ENCODE peak calls at places on chromosomes 12 and 14, in eight cellular contexts. Z is tibial nerve, H is brain microvascular endothelial cell, S is left ventricle myocardium inferior, R is astrocyte of the cerebellum, P is left lung, Q is uterus, C is lower leg skin. I is an unnamed sample.

GRCh38 chr12:120394483-120395367 is 25.8 kb upstream of the MSI1 start:
- DNase-seq in Z (no peak), H (no peak), S (no peak), R (no peak), P (peak), Q (no peak), C (no peak), I (no peak)

GRCh38 chr14:96341323-96341722 is 21.8 kb downstream of the ATG2B start:
- DNase-seq in Z (no peak), H (no peak), S (no peak), R (no peak), P (no peak), Q (no peak), C (no peak), I (no peak)

GRCh38 chr12:114936148-114937099 is 252.4 kb upstream of the TBX3 start:
- DNase-seq in Z (no peak), H (peak), S (no peak), R (no peak), P (no peak), Q (no peak), C (no peak), I (no peak)

GRCh38 chr14:69317780-69318179 is 57.8 kb downstream of the GALNT16 start:
- DNase-seq in Z (peak), H (no peak), S (no peak), R (no peak), P (no peak), Q (no peak), C (peak), I (no peak)

GRCh38 chr12:40144023-40144422 is 38.1 kb upstream of the SLC2A13 start:
- DNase-seq in Z (no peak), H (no peak), S (no peak), R (no peak), P (no peak), Q (no peak), C (no peak), I (no peak)

GRCh38 chr12:98470469-98471082 is 44.8 kb upstream of the TMPO start:
- DNase-seq in Z (no peak), H (no peak), S (no peak), R (no peak), P (no peak), Q (no peak), C (peak), I (no peak)

GRCh38 chr12:15276088-15276698 is 46.1 kb upstream of the PTPRO start:
- DNase-seq in Z (peak), H (peak), S (no peak), R (no peak), P (no peak), Q (peak), C (no peak), I (no peak)

GRCh38 chr14:96574633-96575191 is 72.5 kb downstream of the PAPOLA start:
- DNase-seq in Z (no peak), H (peak), S (no peak), R (peak), P (no peak), Q (peak), C (no peak), I (peak)

GRCh38 chr14:101169267-101169666 is 265.7 kb upstream of the RTL1 start:
- DNase-seq in Z (no peak), H (no peak), S (no peak), R (no peak), P (no peak), Q (no peak), C (no peak), I (no peak)

GRCh38 chr12:104090685-104091084 is 26.4 kb downstream of the HCFC2 start:
- DNase-seq in Z (no peak), H (no peak), S (no peak), R (no peak), P (no peak), Q (no peak), C (no peak), I (no peak)

GRCh38 chr12:89883630-89884364 is 175.2 kb upstream of the ATP2B1 start:
- DNase-seq in Z (no peak), H (no peak), S (no peak), R (peak), P (no peak), Q (no peak), C (no peak), I (no peak)

GRCh38 chr12:26853303-26854027 is 20.5 kb upstream of the ITPR2 start:
- DNase-seq in Z (peak), H (peak), S (peak), R (no peak), P (peak), Q (peak), C (peak), I (no peak)

GRCh38 chr12:58529897-58530296 is 390.4 kb downstream of the LRIG3 start:
- DNase-seq in Z (no peak), H (peak), S (no peak), R (peak), P (no peak), Q (no peak), C (no peak), I (peak)

GRCh38 chr12:85606455-85606854 is 229.8 kb downstream of the RASSF9 start:
- DNase-seq in Z (no peak), H (no peak), S (no peak), R (no peak), P (no peak), Q (no peak), C (no peak), I (no peak)

GRCh38 chr12:93062100-93062419 is 133.0 kb upstream of the EEA1 start:
- DNase-seq in Z (no peak), H (no peak), S (no peak), R (no peak), P (no peak), Q (no peak), C (no peak), I (no peak)

GRCh38 chr12:49923878-49924610 is 20.3 kb upstream of the FAIM2 start:
- DNase-seq in Z (no peak), H (no peak), S (no peak), R (no peak), P (peak), Q (peak), C (no peak), I (no peak)

GRCh38 chr12:72523754-72524153 is 251.6 kb downstream of the TRHDE start:
- DNase-seq in Z (no peak), H (no peak), S (no peak), R (no peak), P (no peak), Q (no peak), C (no peak), I (no peak)

GRCh38 chr14:43938588-43939281 is 568.3 kb downstream of the FSCB start:
- DNase-seq in Z (no peak), H (no peak), S (no peak), R (no peak), P (peak), Q (no peak), C (no peak), I (no peak)

GRCh38 chr12:102675672-102676071 is 195.3 kb upstream of the IGF1 start:
- DNase-seq in Z (no peak), H (peak), S (no peak), R (peak), P (no peak), Q (no peak), C (no peak), I (no peak)

GRCh38 chr14:23925523-23926075 is 28.0 kb upstream of the DHRS4 start:
- DNase-seq in Z (no peak), H (no peak), S (no peak), R (no peak), P (no peak), Q (no peak), C (no peak), I (no peak)

GRCh38 chr14:66117600-66117999 is 368.6 kb upstream of the CCDC196 start:
- DNase-seq in Z (no peak), H (peak), S (no peak), R (peak), P (no peak), Q (no peak), C (no peak), I (no peak)

GRCh38 chr12:5723711-5724252 is 221.3 kb downstream of the ANO2 start:
- DNase-seq in Z (no peak), H (no peak), S (no peak), R (no peak), P (no peak), Q (no peak), C (no peak), I (no peak)

GRCh38 chr12:115000038-115000437 is 316.1 kb upstream of the TBX3 start:
- DNase-seq in Z (no peak), H (peak), S (no peak), R (peak), P (no peak), Q (no peak), C (no peak), I (no peak)

GRCh38 chr12:78118486-78118885 is 287.8 kb downstream of the NAV3 start:
- DNase-seq in Z (no peak), H (no peak), S (no peak), R (no peak), P (no peak), Q (no peak), C (no peak), I (no peak)

GRCh38 chr14:83217492-83217891 is 1683.8 kb upstream of the SEL1L start:
- DNase-seq in Z (peak), H (peak), S (no peak), R (peak), P (no peak), Q (no peak), C (peak), I (peak)

GRCh38 chr12:94831081-94831747 is 172.3 kb downstream of the NDUFA12 start:
- DNase-seq in Z (no peak), H (no peak), S (no peak), R (no peak), P (no peak), Q (no peak), C (no peak), I (no peak)

GRCh38 chr12:116595186-116595585 is 36.0 kb downstream of the MAP1LC3B2 start:
- DNase-seq in Z (peak), H (no peak), S (no peak), R (peak), P (no peak), Q (no peak), C (no peak), I (peak)

GRCh38 chr14:67571275-67571990 is 28.6 kb downstream of the PIGH start:
- DNase-seq in Z (peak), H (peak), S (peak), R (peak), P (no peak), Q (peak), C (no peak), I (peak)

GRCh38 chr12:68557011-68557715 is 53.5 kb upstream of the RAP1B start:
- DNase-seq in Z (no peak), H (peak), S (no peak), R (peak), P (no peak), Q (no peak), C (no peak), I (no peak)

GRCh38 chr12:75889214-75889613 is 142.4 kb downstream of the PHLDA1 start:
- DNase-seq in Z (no peak), H (no peak), S (no peak), R (no peak), P (no peak), Q (no peak), C (no peak), I (no peak)

GRCh38 chr12:32031109-32031508 is 71.9 kb downstream of the RESF1 start:
- DNase-seq in Z (no peak), H (no peak), S (no peak), R (no peak), P (no peak), Q (no peak), C (no peak), I (no peak)

GRCh38 chr14:34180428-34180827 is 229.6 kb upstream of the EGLN3 start:
- DNase-seq in Z (no peak), H (no peak), S (no peak), R (no peak), P (no peak), Q (no peak), C (no peak), I (no peak)

GRCh38 chr12:109987615-109988014 is 8.6 kb downstream of the GIT2 start:
- DNase-seq in Z (no peak), H (no peak), S (no peak), R (no peak), P (no peak), Q (no peak), C (no peak), I (no peak)

DNA sequence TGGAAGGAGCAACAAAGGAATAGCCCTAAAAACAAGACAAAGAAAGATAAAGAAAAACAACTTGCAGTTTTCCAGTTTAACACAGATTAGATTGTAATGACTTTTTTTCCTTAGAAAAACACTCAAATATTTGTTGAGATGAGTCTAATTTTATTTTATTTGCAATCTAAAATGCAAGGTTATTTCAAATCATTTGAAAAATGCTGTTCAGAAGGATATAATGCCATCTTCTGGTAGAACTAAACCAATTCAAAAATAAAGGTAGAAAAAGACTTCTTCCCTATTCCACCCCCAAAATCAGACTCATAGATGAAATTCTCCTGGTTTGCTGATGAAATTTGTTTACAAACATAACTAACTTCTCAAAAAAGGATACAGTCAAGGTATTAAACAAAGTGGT is 84.5 kb upstream of the TTC7B start:
- DNase-seq in Z (no peak), H (no peak), S (no peak), R (no peak), P (no peak), Q (no peak), C (no peak), I (no peak)
- TF ChIP-seq CTCF in Z (no peak), H (no peak), S (peak), R (no peak), P (no peak), Q (no peak), C (no peak), I (peak)

GRCh38 chr12:108657130-108657745 is 23.5 kb upstream of the SELPLG start:
- DNase-seq in Z (no peak), H (no peak), S (no peak), R (no peak), P (no peak), Q (no peak), C (no peak), I (no peak)
- TF ChIP-seq CTCF in Z (no peak), H (no peak), S (no peak), R (no peak), P (no peak), Q (no peak), C (no peak), I (no peak)

GRCh38 chr12:30761730-30762129 is 7.0 kb upstream of the CAPRIN2 start:
- DNase-seq in Z (no peak), H (no peak), S (no peak), R (no peak), P (no peak), Q (no peak), C (no peak), I (no peak)
- TF ChIP-seq CTCF in Z (no peak), H (no peak), S (no peak), R (no peak), P (no peak), Q (no peak), C (no peak), I (no peak)

GRCh38 chr12:6914246-6914947 is at the start of gene ENO2:
- DNase-seq in Z (peak), H (peak), S (peak), R (no peak), P (peak), Q (peak), C (peak), I (no peak)
- TF ChIP-seq CTCF in Z (no peak), H (no peak), S (no peak), R (no peak), P (no peak), Q (no peak), C (no peak), I (no peak)

GRCh38 chr12:126930234-126930633 is 1336.7 kb upstream of the TMEM132C start:
- DNase-seq in Z (no peak), H (no peak), S (no peak), R (no peak), P (no peak), Q (no peak), C (no peak), I (no peak)

DNA sequence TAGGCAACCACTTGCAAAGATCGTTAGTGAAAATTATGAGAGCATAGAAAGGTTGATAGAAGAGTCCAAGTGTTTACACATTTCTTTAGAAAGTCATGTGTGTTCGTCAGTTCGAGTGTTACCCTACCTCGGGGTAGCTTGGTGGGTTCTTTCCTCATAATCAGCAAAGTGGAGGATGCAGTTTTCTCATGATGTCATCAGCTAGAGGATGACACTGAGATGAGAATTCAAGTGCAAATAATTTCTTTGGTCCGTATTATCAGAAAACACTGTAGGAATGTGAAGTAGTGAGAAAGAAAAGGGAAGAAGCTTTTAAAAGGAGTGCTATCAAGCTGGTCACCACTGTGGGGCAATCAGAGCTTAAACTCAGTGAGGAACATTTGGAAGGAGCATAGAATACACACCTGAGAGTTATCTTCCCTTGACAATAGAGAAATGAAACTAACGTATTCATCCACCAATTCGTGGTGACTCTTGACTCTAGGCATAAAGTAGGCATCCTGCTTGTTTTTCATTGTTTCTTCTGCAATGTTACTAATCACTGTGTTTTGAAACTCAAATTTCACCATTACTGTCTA is 1340.9 kb upstream of the TMEM132C start:
- DNase-seq in Z (no peak), H (no peak), S (no peak), R (no peak), P (no peak), Q (no peak), C (no peak), I (no peak)
- TF ChIP-seq CTCF in Z (no peak), H (no peak), S (no peak), R (no peak), P (no peak), Q (no peak), C (no peak), I (no peak)

DNA sequence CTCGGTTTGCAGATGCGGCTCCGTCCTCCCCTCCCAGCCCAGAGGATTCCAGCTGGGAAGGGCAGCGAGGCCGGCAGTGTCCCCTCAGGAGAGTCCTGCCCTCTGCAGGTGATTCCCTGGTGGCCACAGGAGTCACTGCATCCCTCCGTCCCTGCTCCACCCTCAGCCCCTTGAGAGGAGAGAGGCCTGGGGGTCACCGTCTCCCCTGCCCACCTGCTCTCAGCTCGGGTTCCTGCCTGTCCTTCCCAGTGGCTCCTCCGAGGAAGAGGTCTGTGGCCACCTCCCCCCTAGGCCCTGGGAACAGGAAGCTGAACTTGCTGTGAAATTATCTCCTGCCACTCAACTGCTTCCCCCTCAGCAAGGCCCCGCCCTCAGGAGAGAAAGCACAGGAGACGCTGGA is 12.9 kb upstream of the GALNT9 start:
- DNase-seq in Z (no peak), H (no peak), S (no peak), R (no peak), P (peak), Q (no peak), C (no peak), I (no peak)
- TF ChIP-seq CTCF in Z (no peak), H (peak), S (no peak), R (no peak), P (no peak), Q (no peak), C (no peak), I (no peak)

GRCh38 chr14:41872906-41873305 is 266.2 kb downstream of the LRFN5 start:
- DNase-seq in Z (no peak), H (no peak), S (no peak), R (no peak), P (no peak), Q (no peak), C (no peak), I (no peak)

GRCh38 chr14:41865894-41866293 is 259.2 kb downstream of the LRFN5 start:
- DNase-seq in Z (no peak), H (no peak), S (no peak), R (no peak), P (no peak), Q (no peak), C (no peak), I (no peak)

GRCh38 chr14:41873379-41874034 is 266.8 kb downstream of the LRFN5 start:
- DNase-seq in Z (no peak), H (peak), S (no peak), R (peak), P (no peak), Q (no peak), C (no peak), I (no peak)

DNA sequence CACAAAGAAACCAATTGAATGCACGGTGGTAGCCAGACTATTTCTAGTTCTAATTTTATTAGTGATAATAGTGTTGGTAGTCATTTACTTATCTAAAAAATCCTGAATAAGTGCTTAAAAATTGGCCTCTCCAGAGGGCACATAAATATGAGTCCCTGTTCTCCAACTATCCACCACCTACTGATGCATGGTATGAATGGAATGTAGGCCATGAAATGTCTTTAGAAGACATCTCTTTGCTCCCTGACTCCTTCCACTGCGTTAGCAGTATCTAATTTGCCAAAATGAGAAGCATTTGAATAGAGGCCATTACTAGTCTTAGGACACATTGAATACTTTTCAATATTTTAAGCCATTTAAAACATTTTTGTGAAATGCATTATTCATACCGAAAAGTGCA is 261.7 kb downstream of the LRFN5 start:
- DNase-seq in Z (no peak), H (no peak), S (no peak), R (no peak), P (no peak), Q (no peak), C (no peak), I (no peak)
- TF ChIP-seq CTCF in Z (no peak), H (no peak), S (no peak), R (no peak), P (no peak), Q (no peak), C (no peak), I (no peak)